ENCODE peak calls at places on chromosomes 11 and 22, in five cellular contexts. O is coronary artery, D is uterus, J is Peyer's patch, Z is fibroblast of lung. H is an unnamed sample.

GRCh38 chr11:99257131-99257530 is 236.4 kb downstream of the CNTN5 start:
- DNase-seq in O (no peak), D (no peak), Z (no peak), J (no peak), H (no peak)

GRCh38 chr11:116357769-116358544 is 414.8 kb downstream of the BUD13 start:
- DNase-seq in Z (no peak), J (peak), O (no peak), D (no peak), H (no peak)

GRCh38 chr11:2572491-2573239 is 127.1 kb downstream of the KCNQ1OT1 start:
- DNase-seq in D (no peak), Z (no peak), J (no peak), O (no peak), H (no peak)

GRCh38 chr11:44592125-44592643 is 26.7 kb downstream of the CD82 start:
- DNase-seq in Z (peak), O (peak), J (no peak), D (peak), H (no peak)

GRCh38 chr11:115605397-115606222 is 101.4 kb upstream of the CADM1 start:
- DNase-seq in Z (no peak), D (no peak), J (no peak), O (no peak), H (no peak)

GRCh38 chr11:13009921-13010736 is 1.0 kb downstream of the RASSF10 start:
- DNase-seq in O (no peak), J (no peak), D (no peak), Z (no peak), H (no peak)

GRCh38 chr22:47620391-47620790 is 857.9 kb downstream of the TBC1D22A start:
- DNase-seq in Z (no peak), D (no peak), J (peak), O (peak), H (no peak)

GRCh38 chr11:43943931-43944751 is 1.7 kb downstream of the C11orf96 start:
- DNase-seq in Z (no peak), D (no peak), O (no peak), J (peak), H (no peak)

GRCh38 chr11:3161309-3161708 is 3.8 kb downstream of the OSBPL5 start:
- DNase-seq in D (peak), J (no peak), Z (no peak), O (no peak), H (no peak)

GRCh38 chr11:15819679-15820286 is 536.6 kb downstream of the SOX6 start:
- DNase-seq in O (no peak), D (peak), J (peak), Z (peak), H (peak)

GRCh38 chr22:32574957-32575893 is 100.6 kb downstream of the FBXO7 start:
- DNase-seq in O (peak), Z (peak), J (no peak), D (no peak), H (no peak)

GRCh38 chr22:31349960-31350359 is 3.8 kb upstream of the PATZ1 start:
- DNase-seq in D (no peak), J (no peak), O (no peak), Z (no peak), H (no peak)

GRCh38 chr11:70145025-70145529 is 58.0 kb upstream of the FADD start:
- DNase-seq in Z (no peak), J (no peak), D (no peak), O (no peak), H (no peak)

GRCh38 chr11:73019448-73019847 is 122.7 kb downstream of the FCHSD2 start:
- DNase-seq in Z (no peak), D (no peak), J (no peak), O (no peak), H (no peak)

GRCh38 chr11:33934450-33934849 is 42.6 kb upstream of the LMO2 start:
- DNase-seq in O (no peak), Z (no peak), D (no peak), J (no peak), H (no peak)

GRCh38 chr11:11206457-11206856 is 146.6 kb downstream of the CSNK2A3 start:
- DNase-seq in Z (no peak), D (no peak), O (no peak), J (no peak), H (no peak)

GRCh38 chr11:10456519-10456918 is 1.5 kb downstream of the AMPD3 start:
- DNase-seq in J (no peak), Z (no peak), D (no peak), O (no peak), H (no peak)

GRCh38 chr11:45026835-45027234 is 76.2 kb upstream of the TP53I11 start:
- DNase-seq in J (no peak), Z (no peak), D (no peak), O (no peak), H (no peak)

GRCh38 chr11:71332046-71332445 is 79.7 kb upstream of the SHANK2 start:
- DNase-seq in O (no peak), Z (no peak), D (no peak), J (peak), H (no peak)

GRCh38 chr11:89456681-89457080 is 34.5 kb downstream of the NOX4 start:
- DNase-seq in D (no peak), Z (no peak), O (no peak), J (no peak), H (no peak)

GRCh38 chr22:47088480-47089145 is 326.2 kb downstream of the TBC1D22A start:
- DNase-seq in Z (no peak), D (no peak), J (peak), O (no peak), H (no peak)

GRCh38 chr11:14411818-14412217 is 52.8 kb upstream of the RRAS2 start:
- DNase-seq in O (no peak), J (no peak), D (no peak), Z (peak), H (no peak)

GRCh38 chr11:65429069-65429681 is 6.6 kb downstream of the NEAT1 start:
- DNase-seq in J (peak), D (peak), O (peak), Z (peak), H (no peak)

GRCh38 chr11:118003021-118003423 is 16.8 kb downstream of the IL10RA start:
- DNase-seq in D (no peak), O (no peak), Z (no peak), J (no peak), H (no peak)

GRCh38 chr11:45412033-45412432 is 125.9 kb upstream of the SYT13 start:
- DNase-seq in Z (no peak), O (peak), D (no peak), J (no peak), H (no peak)

GRCh38 chr22:47046411-47047065 is 284.1 kb downstream of the TBC1D22A start:
- DNase-seq in J (no peak), D (no peak), Z (no peak), O (no peak), H (no peak)

GRCh38 chr11:101129203-101129943 is at the start of gene PGR:
- DNase-seq in D (peak), J (no peak), Z (peak), O (peak), H (no peak)

GRCh38 chr11:128963744-128964340 is 21.2 kb upstream of the TP53AIP1 start:
- DNase-seq in O (no peak), J (no peak), D (no peak), Z (no peak), H (no peak)

GRCh38 chr11:66856496-66857233 is at the start of gene LRFN4:
- DNase-seq in J (no peak), Z (no peak), D (peak), O (no peak), H (peak)

GRCh38 chr11:116773203-116774112 is 671 bp upstream of the BUD13 start:
- DNase-seq in J (no peak), O (no peak), Z (peak), D (no peak), H (no peak)

GRCh38 chr11:20443596-20443995 is 56.1 kb downstream of the PRMT3 start:
- DNase-seq in J (no peak), O (no peak), D (no peak), Z (peak), H (no peak)

GRCh38 chr11:27373856-27374602 is 11.0 kb upstream of the CCDC34 start:
- DNase-seq in O (no peak), J (no peak), D (no peak), Z (no peak), H (no peak)
- H3K27ac ChIP-seq in O (no peak), J (no peak), D (no peak), Z (no peak), H (no peak)

DNA sequence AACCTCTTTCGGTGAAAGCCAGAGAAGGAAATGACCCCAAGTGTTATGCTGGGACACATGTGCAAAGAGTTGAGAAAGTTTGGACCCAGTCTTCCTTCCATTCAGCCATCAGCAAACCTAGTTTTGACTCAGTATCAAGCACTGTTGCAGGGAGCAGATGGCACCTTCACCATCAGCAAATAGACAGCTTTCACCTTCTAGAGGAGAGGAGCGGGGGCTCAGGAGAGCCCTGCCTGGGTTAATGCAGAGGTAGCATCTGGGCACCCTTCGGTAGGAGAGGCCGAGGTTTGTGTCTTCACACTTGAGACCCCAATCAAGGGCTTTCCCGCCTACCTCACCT is 16.2 kb upstream of the MFRP start:
- DNase-seq in O (no peak), J (no peak), D (no peak), Z (no peak), H (no peak)
- H3K27ac ChIP-seq in O (peak), J (no peak), D (peak), Z (no peak), H (peak)

GRCh38 chr22:35464399-35464798 is 64.5 kb downstream of the MCM5 start:
- DNase-seq in D (no peak), Z (no peak), J (no peak), O (no peak), H (no peak)
- H3K27ac ChIP-seq in D (no peak), Z (no peak), J (no peak), O (no peak), H (no peak)

DNA sequence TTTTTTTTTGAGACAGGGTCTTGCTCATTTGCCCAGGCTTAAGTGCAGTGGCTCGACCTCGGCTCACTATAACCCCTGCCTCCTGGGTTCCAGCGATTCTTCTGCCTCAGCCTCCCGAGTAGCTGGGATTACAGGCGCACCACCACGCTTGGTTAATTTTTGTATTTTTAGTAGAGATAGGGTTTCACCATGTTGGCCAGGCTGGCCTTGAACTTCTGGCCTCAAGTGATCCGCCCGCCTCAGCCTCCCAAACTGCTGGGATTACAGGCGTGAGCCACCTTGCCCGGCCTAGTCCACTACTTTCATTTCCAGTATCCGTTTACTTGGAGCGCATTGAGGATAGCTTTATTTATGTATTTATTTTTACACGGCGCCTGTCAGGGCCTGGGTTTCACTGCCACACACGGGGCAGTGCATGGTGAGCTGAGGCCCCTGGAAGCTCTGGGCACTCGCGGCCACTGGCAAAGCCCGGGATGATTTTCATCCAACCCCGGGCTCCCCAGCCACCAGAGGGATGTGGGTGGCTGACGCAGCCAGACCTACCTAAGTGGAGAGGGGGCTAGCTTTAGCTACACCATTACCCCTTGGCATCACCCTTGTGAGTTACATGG is 6.1 kb upstream of the MCAM start:
- DNase-seq in J (peak), D (no peak), Z (no peak), O (peak), H (no peak)
- H3K27ac ChIP-seq in J (no peak), D (peak), Z (no peak), O (peak), H (no peak)

GRCh38 chr22:36743011-36743410 is 32.9 kb downstream of the IFT27 start:
- DNase-seq in O (peak), J (peak), Z (no peak), D (no peak), H (no peak)
- H3K27ac ChIP-seq in O (no peak), J (no peak), Z (no peak), D (no peak), H (no peak)

DNA sequence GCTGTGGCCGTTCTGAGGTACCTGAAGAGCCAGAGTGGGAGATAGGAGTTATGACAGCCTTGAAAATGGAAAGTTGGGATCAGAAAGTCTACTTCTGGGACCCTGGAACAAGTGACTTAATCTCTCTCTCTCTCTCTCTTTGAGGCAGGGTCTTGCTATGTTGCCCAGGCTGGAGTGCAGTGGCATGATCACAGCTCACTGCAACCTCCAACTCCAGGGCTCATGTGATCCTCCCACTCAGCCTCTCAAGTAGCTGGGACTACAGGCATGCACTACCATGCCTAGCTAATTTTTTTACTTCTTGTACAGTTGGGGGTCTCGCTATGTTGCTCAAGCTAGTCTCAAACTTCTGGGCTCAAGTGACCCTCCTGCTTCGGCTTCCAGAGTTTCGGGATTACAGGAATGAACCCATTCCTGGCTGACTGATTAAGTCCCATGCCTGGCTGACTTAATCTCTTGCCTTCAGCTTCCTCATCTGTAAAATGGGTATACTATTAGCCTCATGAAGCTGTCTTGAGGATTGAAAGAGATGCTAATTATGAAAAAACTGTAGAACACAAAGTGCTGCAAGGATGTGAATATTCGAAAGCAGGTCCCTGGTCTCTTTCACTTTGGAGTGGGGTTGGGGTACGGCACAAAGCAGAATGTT is 87.7 kb downstream of the UBASH3B start:
- DNase-seq in D (no peak), O (no peak), Z (no peak), J (no peak), H (no peak)
- H3K27ac ChIP-seq in D (peak), O (no peak), Z (no peak), J (peak), H (no peak)